ENCODE peak calls at places on chromosomes 3 and 15, in nine cellular contexts. One of them, this sample, is unnamed.

GRCh38 chr3:177893321-177893720 is 642.9 kb upstream of the KCNMB2 start:
- DNase-seq in IMR-90: no peak
- DNase-seq in AG04449: no peak
- DNase-seq in MCF 10A: peak
- DNase-seq in fibroblast of villous mesenchyme: peak
- DNase-seq in PC-9: no peak
- DNase-seq in Calu3: no peak
- DNase-seq in body of pancreas: no peak
- DNase-seq in CD4-positive, alpha-beta T cell: no peak
- DNase-seq in this sample: peak

GRCh38 chr3:29693863-29694262 is 413.0 kb downstream of the RBMS3 start:
- DNase-seq in IMR-90: peak
- DNase-seq in AG04449: peak
- DNase-seq in MCF 10A: peak
- DNase-seq in fibroblast of villous mesenchyme: peak
- DNase-seq in PC-9: peak
- DNase-seq in Calu3: peak
- DNase-seq in body of pancreas: peak
- DNase-seq in CD4-positive, alpha-beta T cell: no peak
- DNase-seq in this sample: peak

GRCh38 chr3:16355864-16356263 is 90.9 kb downstream of the OXNAD1 start:
- DNase-seq in IMR-90: no peak
- DNase-seq in AG04449: no peak
- DNase-seq in MCF 10A: no peak
- DNase-seq in fibroblast of villous mesenchyme: no peak
- DNase-seq in PC-9: no peak
- DNase-seq in Calu3: no peak
- DNase-seq in body of pancreas: no peak
- DNase-seq in CD4-positive, alpha-beta T cell: no peak
- DNase-seq in this sample: no peak

GRCh38 chr15:74833376-74834107 is 7.1 kb downstream of the CPLX3 start:
- DNase-seq in IMR-90: no peak
- DNase-seq in AG04449: no peak
- DNase-seq in MCF 10A: no peak
- DNase-seq in fibroblast of villous mesenchyme: no peak
- DNase-seq in PC-9: no peak
- DNase-seq in Calu3: no peak
- DNase-seq in body of pancreas: no peak
- DNase-seq in CD4-positive, alpha-beta T cell: no peak
- DNase-seq in this sample: no peak

GRCh38 chr15:58419803-58420524 is 11.8 kb upstream of the LIPC start:
- DNase-seq in IMR-90: no peak
- DNase-seq in AG04449: no peak
- DNase-seq in MCF 10A: no peak
- DNase-seq in fibroblast of villous mesenchyme: no peak
- DNase-seq in PC-9: no peak
- DNase-seq in Calu3: no peak
- DNase-seq in body of pancreas: no peak
- DNase-seq in CD4-positive, alpha-beta T cell: no peak
- DNase-seq in this sample: no peak

GRCh38 chr3:15964605-15965061 is 166.9 kb upstream of the ANKRD28 start:
- DNase-seq in IMR-90: peak
- DNase-seq in AG04449: no peak
- DNase-seq in MCF 10A: no peak
- DNase-seq in fibroblast of villous mesenchyme: peak
- DNase-seq in PC-9: no peak
- DNase-seq in Calu3: no peak
- DNase-seq in body of pancreas: peak
- DNase-seq in CD4-positive, alpha-beta T cell: no peak
- DNase-seq in this sample: peak

GRCh38 chr15:96046620-96047240 is 283.8 kb upstream of the NR2F2 start:
- DNase-seq in IMR-90: no peak
- DNase-seq in AG04449: no peak
- DNase-seq in MCF 10A: no peak
- DNase-seq in fibroblast of villous mesenchyme: no peak
- DNase-seq in PC-9: no peak
- DNase-seq in Calu3: no peak
- DNase-seq in body of pancreas: no peak
- DNase-seq in CD4-positive, alpha-beta T cell: no peak
- DNase-seq in this sample: no peak

GRCh38 chr3:188349276-188349962 is 195.5 kb downstream of the LPP start:
- DNase-seq in IMR-90: no peak
- DNase-seq in AG04449: no peak
- DNase-seq in MCF 10A: peak
- DNase-seq in fibroblast of villous mesenchyme: peak
- DNase-seq in PC-9: no peak
- DNase-seq in Calu3: peak
- DNase-seq in body of pancreas: no peak
- DNase-seq in CD4-positive, alpha-beta T cell: no peak
- DNase-seq in this sample: peak

GRCh38 chr3:4493931-4494806 is 1.0 kb downstream of the ITPR1 start:
- DNase-seq in IMR-90: peak
- DNase-seq in AG04449: no peak
- DNase-seq in MCF 10A: peak
- DNase-seq in fibroblast of villous mesenchyme: peak
- DNase-seq in PC-9: no peak
- DNase-seq in Calu3: no peak
- DNase-seq in body of pancreas: no peak
- DNase-seq in CD4-positive, alpha-beta T cell: no peak
- DNase-seq in this sample: peak

GRCh38 chr3:131174752-131175151 is 148.1 kb downstream of the NEK11 start:
- DNase-seq in IMR-90: no peak
- DNase-seq in AG04449: no peak
- DNase-seq in MCF 10A: no peak
- DNase-seq in fibroblast of villous mesenchyme: peak
- DNase-seq in PC-9: peak
- DNase-seq in Calu3: no peak
- DNase-seq in body of pancreas: no peak
- DNase-seq in CD4-positive, alpha-beta T cell: no peak
- DNase-seq in this sample: peak

GRCh38 chr3:153162513-153163348 is 705 bp downstream of the RAP2B start:
- DNase-seq in IMR-90: peak
- DNase-seq in AG04449: no peak
- DNase-seq in MCF 10A: peak
- DNase-seq in fibroblast of villous mesenchyme: peak
- DNase-seq in PC-9: no peak
- DNase-seq in Calu3: peak
- DNase-seq in body of pancreas: peak
- DNase-seq in CD4-positive, alpha-beta T cell: peak
- DNase-seq in this sample: peak

GRCh38 chr3:153166206-153166605 is 4.2 kb downstream of the RAP2B start:
- DNase-seq in IMR-90: peak
- DNase-seq in AG04449: no peak
- DNase-seq in MCF 10A: peak
- DNase-seq in fibroblast of villous mesenchyme: peak
- DNase-seq in PC-9: no peak
- DNase-seq in Calu3: peak
- DNase-seq in body of pancreas: no peak
- DNase-seq in CD4-positive, alpha-beta T cell: no peak
- DNase-seq in this sample: peak

GRCh38 chr3:153164009-153164550 is 2.1 kb downstream of the RAP2B start:
- DNase-seq in IMR-90: no peak
- DNase-seq in AG04449: no peak
- DNase-seq in MCF 10A: peak
- DNase-seq in fibroblast of villous mesenchyme: no peak
- DNase-seq in PC-9: no peak
- DNase-seq in Calu3: no peak
- DNase-seq in body of pancreas: no peak
- DNase-seq in CD4-positive, alpha-beta T cell: no peak
- DNase-seq in this sample: no peak

GRCh38 chr3:153163349-153164008 is 1.5 kb downstream of the RAP2B start:
- DNase-seq in IMR-90: peak
- DNase-seq in AG04449: no peak
- DNase-seq in MCF 10A: peak
- DNase-seq in fibroblast of villous mesenchyme: peak
- DNase-seq in PC-9: no peak
- DNase-seq in Calu3: no peak
- DNase-seq in body of pancreas: no peak
- DNase-seq in CD4-positive, alpha-beta T cell: no peak
- DNase-seq in this sample: peak

DNA sequence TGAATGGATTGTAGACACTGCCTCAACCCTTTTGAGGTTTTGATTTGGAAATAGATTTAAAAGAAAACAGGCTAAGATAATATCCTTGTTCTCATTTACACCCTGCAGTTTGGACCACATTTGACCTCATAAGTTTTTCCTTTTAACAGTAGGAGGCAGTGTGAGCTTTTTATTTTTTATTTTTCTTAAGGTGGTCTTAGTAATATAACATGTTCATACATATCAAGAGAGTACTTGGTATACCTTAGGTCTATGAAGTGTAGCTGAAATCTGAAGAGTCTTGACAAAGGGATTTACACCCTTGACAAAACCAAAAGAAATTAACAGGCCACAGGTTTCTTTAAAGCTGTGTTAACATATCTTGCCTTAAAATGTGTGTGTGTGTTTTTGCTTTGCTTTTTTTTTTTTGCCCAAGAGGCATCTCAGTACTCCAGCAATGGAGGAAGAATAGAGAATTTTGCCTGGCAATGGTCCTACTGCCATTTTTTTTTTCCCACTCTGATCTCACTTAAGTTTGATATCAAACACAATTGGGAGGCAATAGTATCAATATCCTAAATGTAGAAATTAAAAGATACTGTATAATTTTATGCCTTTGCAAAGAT is 3.3 kb downstream of the RAP2B start:
- DNase-seq in IMR-90: peak
- DNase-seq in AG04449: no peak
- DNase-seq in MCF 10A: no peak
- DNase-seq in fibroblast of villous mesenchyme: peak
- DNase-seq in PC-9: no peak
- DNase-seq in Calu3: no peak
- DNase-seq in body of pancreas: no peak
- DNase-seq in CD4-positive, alpha-beta T cell: no peak
- DNase-seq in this sample: peak
- TF ChIP-seq CTCF in IMR-90: peak
- TF ChIP-seq CTCF in AG04449: no peak
- TF ChIP-seq CTCF in MCF 10A: peak
- TF ChIP-seq CTCF in fibroblast of villous mesenchyme: peak
- TF ChIP-seq CTCF in PC-9: peak
- TF ChIP-seq CTCF in Calu3: no peak
- TF ChIP-seq CTCF in body of pancreas: no peak
- TF ChIP-seq CTCF in CD4-positive, alpha-beta T cell: peak
- TF ChIP-seq CTCF in this sample: peak

GRCh38 chr3:151426337-151426648 is 34.6 kb downstream of the IGSF10 start:
- DNase-seq in IMR-90: no peak
- DNase-seq in AG04449: no peak
- DNase-seq in MCF 10A: no peak
- DNase-seq in fibroblast of villous mesenchyme: no peak
- DNase-seq in PC-9: no peak
- DNase-seq in Calu3: peak
- DNase-seq in body of pancreas: no peak
- DNase-seq in CD4-positive, alpha-beta T cell: no peak
- DNase-seq in this sample: no peak
- TF ChIP-seq CTCF in IMR-90: no peak
- TF ChIP-seq CTCF in AG04449: no peak
- TF ChIP-seq CTCF in MCF 10A: no peak
- TF ChIP-seq CTCF in fibroblast of villous mesenchyme: no peak
- TF ChIP-seq CTCF in PC-9: peak
- TF ChIP-seq CTCF in Calu3: peak
- TF ChIP-seq CTCF in body of pancreas: no peak
- TF ChIP-seq CTCF in CD4-positive, alpha-beta T cell: no peak
- TF ChIP-seq CTCF in this sample: no peak

GRCh38 chr3:61560452-61561373 is 658 bp upstream of the PTPRG start:
- DNase-seq in IMR-90: peak
- DNase-seq in AG04449: peak
- DNase-seq in MCF 10A: peak
- DNase-seq in fibroblast of villous mesenchyme: peak
- DNase-seq in PC-9: peak
- DNase-seq in Calu3: peak
- DNase-seq in body of pancreas: peak
- DNase-seq in CD4-positive, alpha-beta T cell: no peak
- DNase-seq in this sample: peak
- TF ChIP-seq CTCF in IMR-90: no peak
- TF ChIP-seq CTCF in AG04449: peak
- TF ChIP-seq CTCF in MCF 10A: no peak
- TF ChIP-seq CTCF in fibroblast of villous mesenchyme: peak
- TF ChIP-seq CTCF in PC-9: no peak
- TF ChIP-seq CTCF in Calu3: no peak
- TF ChIP-seq CTCF in body of pancreas: peak
- TF ChIP-seq CTCF in CD4-positive, alpha-beta T cell: no peak
- TF ChIP-seq CTCF in this sample: peak

GRCh38 chr15:89129816-89130134 is 41.5 kb downstream of the ABHD2 start:
- DNase-seq in IMR-90: no peak
- DNase-seq in AG04449: no peak
- DNase-seq in MCF 10A: no peak
- DNase-seq in fibroblast of villous mesenchyme: no peak
- DNase-seq in PC-9: no peak
- DNase-seq in Calu3: no peak
- DNase-seq in body of pancreas: no peak
- DNase-seq in CD4-positive, alpha-beta T cell: no peak
- DNase-seq in this sample: no peak

GRCh38 chr15:89128320-89129122 is 40.3 kb downstream of the ABHD2 start:
- DNase-seq in IMR-90: no peak
- DNase-seq in AG04449: no peak
- DNase-seq in MCF 10A: no peak
- DNase-seq in fibroblast of villous mesenchyme: no peak
- DNase-seq in PC-9: no peak
- DNase-seq in Calu3: no peak
- DNase-seq in body of pancreas: no peak
- DNase-seq in CD4-positive, alpha-beta T cell: no peak
- DNase-seq in this sample: no peak

GRCh38 chr15:89125038-89125826 is 37.0 kb downstream of the ABHD2 start:
- DNase-seq in IMR-90: no peak
- DNase-seq in AG04449: no peak
- DNase-seq in MCF 10A: no peak
- DNase-seq in fibroblast of villous mesenchyme: no peak
- DNase-seq in PC-9: no peak
- DNase-seq in Calu3: no peak
- DNase-seq in body of pancreas: peak
- DNase-seq in CD4-positive, alpha-beta T cell: no peak
- DNase-seq in this sample: no peak

GRCh38 chr15:89129123-89129815 is 41.0 kb downstream of the ABHD2 start:
- DNase-seq in IMR-90: peak
- DNase-seq in AG04449: no peak
- DNase-seq in MCF 10A: peak
- DNase-seq in fibroblast of villous mesenchyme: peak
- DNase-seq in PC-9: peak
- DNase-seq in Calu3: peak
- DNase-seq in body of pancreas: no peak
- DNase-seq in CD4-positive, alpha-beta T cell: peak
- DNase-seq in this sample: peak

DNA sequence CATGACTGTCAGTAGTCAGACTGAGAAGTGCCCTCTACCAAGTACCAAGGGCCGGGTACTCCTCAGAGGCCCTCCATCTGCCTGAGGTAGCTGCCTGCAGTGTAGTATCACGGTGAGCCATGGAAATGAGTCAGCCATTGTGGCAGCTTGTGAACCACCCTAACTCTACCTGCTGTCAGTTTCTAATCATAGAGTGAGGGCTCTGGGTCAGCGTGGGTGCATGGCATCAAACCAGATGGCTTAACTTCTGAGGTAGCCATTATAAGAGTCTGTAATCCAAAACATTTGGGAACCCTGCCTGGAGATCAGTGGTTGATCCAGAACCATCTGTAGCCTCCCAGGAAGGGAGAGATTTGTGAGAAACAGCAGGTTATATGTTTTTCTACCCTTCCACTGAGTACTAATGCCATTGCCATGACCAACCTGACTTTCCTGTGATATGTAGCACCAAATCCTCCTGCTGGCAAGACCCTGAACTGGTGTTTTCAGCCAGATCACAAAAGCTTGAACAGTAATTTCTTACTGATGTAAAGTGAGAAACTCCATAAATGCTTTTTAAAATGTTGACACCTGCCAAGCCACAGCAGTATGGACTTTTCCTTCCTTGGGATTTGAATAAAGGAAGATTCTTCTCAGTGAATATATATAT is 38.9 kb downstream of the ABHD2 start:
- DNase-seq in IMR-90: peak
- DNase-seq in AG04449: no peak
- DNase-seq in MCF 10A: peak
- DNase-seq in fibroblast of villous mesenchyme: no peak
- DNase-seq in PC-9: no peak
- DNase-seq in Calu3: no peak
- DNase-seq in body of pancreas: no peak
- DNase-seq in CD4-positive, alpha-beta T cell: no peak
- DNase-seq in this sample: no peak
- TF ChIP-seq CTCF in IMR-90: peak
- TF ChIP-seq CTCF in AG04449: no peak
- TF ChIP-seq CTCF in MCF 10A: no peak
- TF ChIP-seq CTCF in fibroblast of villous mesenchyme: peak
- TF ChIP-seq CTCF in PC-9: peak
- TF ChIP-seq CTCF in Calu3: no peak
- TF ChIP-seq CTCF in body of pancreas: no peak
- TF ChIP-seq CTCF in CD4-positive, alpha-beta T cell: no peak
- TF ChIP-seq CTCF in this sample: no peak